ENCODE peak calls at places on chromosomes 4 and X, in seven cellular contexts. F is renal cortical epithelial cell; Z is A549; T is pons; L is progenitor cell of endocrine pancreas; U is nephron progenitor cell; D is central memory CD4-positive, alpha-beta T cell. K is an unnamed sample.

GRCh38 chr4:2931765-2932560 is 31.2 kb downstream of the NOP14 start:
- DNase-seq in F (no peak), T (no peak), Z (no peak), L (no peak), U (no peak), D (peak; percentile 65), K (peak; percentile 75)

GRCh38 chr4:2083116-2083825 is 24.1 kb downstream of the NAT8L start:
- DNase-seq in D (no peak), F (no peak), T (no peak), L (no peak), U (no peak), Z (no peak), K (no peak)

GRCh38 chr4:147286846-147287587 is 193.9 kb upstream of the EDNRA start:
- DNase-seq in D (no peak), Z (no peak), T (no peak), F (no peak), U (no peak), L (no peak), K (no peak)

GRCh38 chr4:173834151-173834550 is 304.1 kb upstream of the HAND2 start:
- DNase-seq in Z (peak; percentile 0), U (no peak), T (no peak), D (no peak), L (no peak), F (no peak), K (no peak)

GRCh38 chr4:2251073-2251794 is 9.3 kb upstream of the HAUS3 start:
- DNase-seq in U (peak; percentile 1), Z (no peak), F (no peak), L (no peak), T (no peak), D (no peak), K (peak; percentile 24)

GRCh38 chr4:43564601-43565000 is 672.1 kb downstream of the GRXCR1 start:
- DNase-seq in F (no peak), D (no peak), U (no peak), T (no peak), L (no peak), Z (no peak), K (no peak)

GRCh38 chr4:79081973-79082372 is 142.7 kb upstream of the PAQR3 start:
- DNase-seq in L (no peak), Z (no peak), U (no peak), F (no peak), D (no peak), T (no peak), K (no peak)

GRCh38 chr4:23930750-23931488 is 41.1 kb upstream of the PPARGC1A start:
- DNase-seq in D (no peak), U (peak; percentile 27), Z (no peak), F (peak; percentile 91), T (peak; percentile 39), L (no peak), K (peak; percentile 84)

GRCh38 chr4:115986573-115986972 is 873.2 kb upstream of the NDST4 start:
- DNase-seq in Z (no peak), D (no peak), T (no peak), U (no peak), L (no peak), F (no peak), K (no peak)

GRCh38 chrX:79413009-79413408 is 45.9 kb upstream of the ITM2A start:
- DNase-seq in D (peak; percentile 42), U (no peak), F (peak; percentile 54), Z (no peak), T (peak; percentile 39), L (no peak), K (no peak)

GRCh38 chr4:128979934-128980333 is 113.4 kb downstream of the SCLT1 start:
- DNase-seq in Z (peak; percentile 3), D (no peak), F (peak; percentile 88), U (no peak), T (peak; percentile 9), L (no peak), K (no peak)

GRCh38 chr4:96073446-96073845 is 233.6 kb downstream of the PDHA2 start:
- DNase-seq in D (no peak), U (no peak), T (no peak), L (no peak), F (no peak), Z (no peak), K (no peak)

GRCh38 chr4:22984390-22984789 is 291.7 kb downstream of the GBA3 start:
- DNase-seq in T (no peak), D (no peak), F (no peak), L (no peak), U (no peak), Z (no peak), K (no peak)

GRCh38 chrX:135273162-135273561 is 21.3 kb downstream of the ETDA start:
- DNase-seq in Z (no peak), U (no peak), L (no peak), F (no peak), D (no peak), T (no peak), K (no peak)

GRCh38 chr4:182642831-182643230 is 274.4 kb downstream of the DCTD start:
- DNase-seq in F (peak; percentile 5), U (no peak), L (no peak), D (no peak), T (no peak), Z (peak; percentile 0), K (no peak)

GRCh38 chrX:42119076-42119475 is 195.7 kb upstream of the CASK start:
- DNase-seq in U (no peak), Z (peak; percentile 25), T (no peak), F (peak; percentile 94), D (no peak), L (no peak), K (no peak)

GRCh38 chr4:1074077-1074476 is 39.3 kb downstream of the RNF212 start:
- DNase-seq in L (no peak), Z (no peak), F (no peak), U (no peak), D (no peak), T (no peak), K (no peak)

GRCh38 chr4:80017125-80017854 is 55.7 kb downstream of the ANTXR2 start:
- DNase-seq in F (peak; percentile 85), U (no peak), D (peak; percentile 29), T (no peak), Z (no peak), L (no peak), K (no peak)

GRCh38 chrX:51332188-51332942 is at the start of gene NUDT10:
- DNase-seq in F (peak; percentile 0), U (peak; percentile 86), Z (no peak), D (no peak), L (peak; percentile 59), T (no peak), K (peak; percentile 23)

GRCh38 chr4:98148856-98149255 is 5.6 kb upstream of the STPG2 start:
- DNase-seq in D (no peak), T (no peak), Z (no peak), F (no peak), U (no peak), L (no peak), K (no peak)

GRCh38 chrX:141732031-141732430 is 33.5 kb upstream of the SPANXD start:
- DNase-seq in L (no peak), Z (no peak), D (no peak), U (no peak), T (no peak), F (no peak), K (no peak)

GRCh38 chr4:128858875-128859696 is 49.6 kb downstream of the JADE1 start:
- DNase-seq in L (no peak), T (no peak), F (no peak), U (no peak), Z (no peak), D (no peak), K (peak; percentile 60)

GRCh38 chr4:174490356-174490969 is 31.8 kb downstream of the HPGD start:
- DNase-seq in U (no peak), L (no peak), D (no peak), Z (peak; percentile 18), F (peak; percentile 27), T (no peak), K (no peak)

GRCh38 chr4:139015948-139016451 is 419 bp downstream of the NOCT start:
- DNase-seq in T (no peak), L (no peak), U (no peak), D (no peak), Z (no peak), F (no peak), K (peak; percentile 42)

GRCh38 chr4:151928112-151928511 is 167.3 kb upstream of the GATB start:
- DNase-seq in F (no peak), L (no peak), D (no peak), Z (no peak), T (no peak), U (no peak), K (no peak)

GRCh38 chr4:40949701-40950100 is 199.9 kb downstream of the NSUN7 start:
- DNase-seq in L (no peak), T (no peak), F (no peak), Z (no peak), U (no peak), D (no peak), K (no peak)

GRCh38 chrX:10098235-10098819 is 58.4 kb upstream of the CLCN4 start:
- DNase-seq in L (no peak), F (no peak), Z (no peak), U (no peak), T (no peak), D (peak; percentile 69), K (no peak)

GRCh38 chr4:43763029-43763610 is 685.5 kb downstream of the KCTD8 start:
- DNase-seq in L (no peak), F (no peak), U (peak; percentile 11), T (no peak), Z (no peak), D (no peak), K (no peak)

GRCh38 chr4:17468638-17469221 is 43.2 kb downstream of the QDPR start:
- DNase-seq in T (peak; percentile 56), L (no peak), D (no peak), U (peak; percentile 44), Z (no peak), F (peak; percentile 17), K (no peak)